ENCODE peak calls at places on chromosomes 3 and 15, in six cellular contexts. F is CD8-positive, alpha-beta memory T cell; Z is OCI-LY7; G is neural crest cell; W is dorsolateral prefrontal cortex; S is activated CD8-positive, alpha-beta memory T cell treated with anti-CD3 and anti-CD28 coated beads for 24 hours. M is an unnamed sample.

GRCh38 chr3:193794002-193794835 is 201.2 kb downstream of the OPA1 start:
- DNase-seq in F (no peak), Z (no peak), G (no peak), W (no peak), S (no peak), M (no peak)

GRCh38 chr15:36877294-36877693 is 223.1 kb downstream of the MEIS2 start:
- DNase-seq in F (no peak), Z (no peak), G (no peak), W (no peak), S (no peak), M (no peak)

GRCh38 chr15:63238796-63239195 is 38.6 kb upstream of the APH1B start:
- DNase-seq in F (no peak), Z (no peak), G (no peak), W (no peak), S (no peak), M (no peak)

GRCh38 chr3:23809294-23809693 is 3.5 kb downstream of the UBE2E1 start:
- DNase-seq in F (no peak), Z (no peak), G (no peak), W (no peak), S (no peak), M (no peak)

GRCh38 chr3:11482024-11482423 is 161.7 kb downstream of the VGLL4 start:
- DNase-seq in F (no peak), Z (no peak), G (no peak), W (peak), S (no peak), M (no peak)

GRCh38 chr15:71296032-71296686 is 180.9 kb downstream of the THSD4 start:
- DNase-seq in F (no peak), Z (no peak), G (no peak), W (no peak), S (no peak), M (no peak)

GRCh38 chr3:54783611-54784010 is 144.2 kb downstream of the LRTM1 start:
- DNase-seq in F (no peak), Z (no peak), G (no peak), W (no peak), S (no peak), M (no peak)

GRCh38 chr3:25433106-25433505 is 5.0 kb downstream of the RARB start:
- DNase-seq in F (no peak), Z (no peak), G (no peak), W (no peak), S (no peak), M (no peak)

GRCh38 chr15:90190606-90191343 is 10.4 kb upstream of the SEMA4B start:
- DNase-seq in F (no peak), Z (peak), G (no peak), W (no peak), S (no peak), M (no peak)

GRCh38 chr3:47849186-47850061 is 46.5 kb downstream of the DHX30 start:
- DNase-seq in F (no peak), Z (no peak), G (no peak), W (no peak), S (no peak), M (no peak)

GRCh38 chr15:78203346-78204225 is 30.8 kb downstream of the ACSBG1 start:
- DNase-seq in F (no peak), Z (no peak), G (no peak), W (peak), S (peak), M (no peak)

GRCh38 chr15:66097151-66098018 is 156.2 kb downstream of the MEGF11 start:
- DNase-seq in F (no peak), Z (no peak), G (no peak), W (no peak), S (no peak), M (no peak)

GRCh38 chr3:78070188-78070587 is 1030.3 kb downstream of the ROBO2 start:
- DNase-seq in F (no peak), Z (no peak), G (no peak), W (no peak), S (no peak), M (no peak)

GRCh38 chr3:189304465-189305341 is 132.9 kb downstream of the TPRG1 start:
- DNase-seq in F (no peak), Z (no peak), G (no peak), W (no peak), S (no peak), M (peak)